ENCODE peak calls at places on chromosomes 16 and 17, in eight cellular contexts. One of them, this sample, is unnamed.

GRCh38 chr17:67372751-67373150 is 4.3 kb upstream of the PITPNC1 start:
- DNase-seq in right atrium auricular region: no peak
- DNase-seq in astrocyte of the spinal cord: no peak
- DNase-seq in cardiac fibroblast: no peak
- DNase-seq in OCI-LY7: no peak
- DNase-seq in right lobe of liver: no peak
- DNase-seq in HFFc6: no peak
- DNase-seq in Calu3: no peak
- DNase-seq in this sample: no peak

GRCh38 chr16:57133101-57133500 is 40.7 kb downstream of the CPNE2 start:
- DNase-seq in right atrium auricular region: no peak
- DNase-seq in astrocyte of the spinal cord: no peak
- DNase-seq in cardiac fibroblast: no peak
- DNase-seq in OCI-LY7: no peak
- DNase-seq in right lobe of liver: no peak
- DNase-seq in HFFc6: no peak
- DNase-seq in Calu3: no peak
- DNase-seq in this sample: no peak

GRCh38 chr17:7855643-7856080 is 796 bp downstream of the TMEM88 start:
- DNase-seq in right atrium auricular region: no peak
- DNase-seq in astrocyte of the spinal cord: no peak
- DNase-seq in cardiac fibroblast: no peak
- DNase-seq in OCI-LY7: no peak
- DNase-seq in right lobe of liver: peak; percentile 44
- DNase-seq in HFFc6: no peak
- DNase-seq in Calu3: no peak
- DNase-seq in this sample: no peak

GRCh38 chr17:64016248-64016784 is 4.1 kb downstream of the ICAM2 start:
- DNase-seq in right atrium auricular region: no peak
- DNase-seq in astrocyte of the spinal cord: no peak
- DNase-seq in cardiac fibroblast: no peak
- DNase-seq in OCI-LY7: peak; percentile 49
- DNase-seq in right lobe of liver: no peak
- DNase-seq in HFFc6: no peak
- DNase-seq in Calu3: no peak
- DNase-seq in this sample: no peak

GRCh38 chr16:4133897-4134372 is 17.7 kb upstream of the ADCY9 start:
- DNase-seq in right atrium auricular region: no peak
- DNase-seq in astrocyte of the spinal cord: no peak
- DNase-seq in cardiac fibroblast: no peak
- DNase-seq in OCI-LY7: no peak
- DNase-seq in right lobe of liver: no peak
- DNase-seq in HFFc6: no peak
- DNase-seq in Calu3: no peak
- DNase-seq in this sample: no peak

GRCh38 chr17:30996481-30996880 is 25.6 kb downstream of the RNF135 start:
- DNase-seq in right atrium auricular region: no peak
- DNase-seq in astrocyte of the spinal cord: no peak
- DNase-seq in cardiac fibroblast: no peak
- DNase-seq in OCI-LY7: no peak
- DNase-seq in right lobe of liver: no peak
- DNase-seq in HFFc6: no peak
- DNase-seq in Calu3: no peak
- DNase-seq in this sample: no peak

GRCh38 chr17:47373002-47373401 is 49.2 kb downstream of the EFCAB13 start:
- DNase-seq in right atrium auricular region: no peak
- DNase-seq in astrocyte of the spinal cord: no peak
- DNase-seq in cardiac fibroblast: no peak
- DNase-seq in OCI-LY7: no peak
- DNase-seq in right lobe of liver: no peak
- DNase-seq in HFFc6: no peak
- DNase-seq in Calu3: no peak
- DNase-seq in this sample: no peak

GRCh38 chr17:59375858-59376257 is 44.4 kb downstream of the YPEL2 start:
- DNase-seq in right atrium auricular region: no peak
- DNase-seq in astrocyte of the spinal cord: no peak
- DNase-seq in cardiac fibroblast: no peak
- DNase-seq in OCI-LY7: peak; percentile 30
- DNase-seq in right lobe of liver: no peak
- DNase-seq in HFFc6: no peak
- DNase-seq in Calu3: no peak
- DNase-seq in this sample: no peak

GRCh38 chr17:41956522-41956921 is 10.1 kb upstream of the CNP start:
- DNase-seq in right atrium auricular region: no peak
- DNase-seq in astrocyte of the spinal cord: no peak
- DNase-seq in cardiac fibroblast: no peak
- DNase-seq in OCI-LY7: no peak
- DNase-seq in right lobe of liver: no peak
- DNase-seq in HFFc6: no peak
- DNase-seq in Calu3: no peak
- DNase-seq in this sample: no peak

GRCh38 chr16:67311607-67312449 is 14.7 kb downstream of the KCTD19 start:
- DNase-seq in right atrium auricular region: peak; percentile 84
- DNase-seq in astrocyte of the spinal cord: peak; percentile 99
- DNase-seq in cardiac fibroblast: peak; percentile 97
- DNase-seq in OCI-LY7: no peak
- DNase-seq in right lobe of liver: no peak
- DNase-seq in HFFc6: peak; percentile 100
- DNase-seq in Calu3: no peak
- DNase-seq in this sample: no peak

GRCh38 chr17:48878920-48879898 is 13.4 kb upstream of the ATP5MC1 start:
- DNase-seq in right atrium auricular region: no peak
- DNase-seq in astrocyte of the spinal cord: peak; percentile 67
- DNase-seq in cardiac fibroblast: peak; percentile 79
- DNase-seq in OCI-LY7: peak; percentile 76
- DNase-seq in right lobe of liver: no peak
- DNase-seq in HFFc6: peak; percentile 35
- DNase-seq in Calu3: peak; percentile 77
- DNase-seq in this sample: no peak

GRCh38 chr17:67466251-67466650 is 89.2 kb downstream of the PITPNC1 start:
- DNase-seq in right atrium auricular region: no peak
- DNase-seq in astrocyte of the spinal cord: no peak
- DNase-seq in cardiac fibroblast: no peak
- DNase-seq in OCI-LY7: peak; percentile 55
- DNase-seq in right lobe of liver: no peak
- DNase-seq in HFFc6: no peak
- DNase-seq in Calu3: no peak
- DNase-seq in this sample: no peak

GRCh38 chr16:68658258-68658973 is 13.3 kb downstream of the CDH3 start:
- DNase-seq in right atrium auricular region: no peak
- DNase-seq in astrocyte of the spinal cord: peak; percentile 64
- DNase-seq in cardiac fibroblast: peak; percentile 51
- DNase-seq in OCI-LY7: no peak
- DNase-seq in right lobe of liver: no peak
- DNase-seq in HFFc6: peak; percentile 93
- DNase-seq in Calu3: peak; percentile 46
- DNase-seq in this sample: no peak

DNA sequence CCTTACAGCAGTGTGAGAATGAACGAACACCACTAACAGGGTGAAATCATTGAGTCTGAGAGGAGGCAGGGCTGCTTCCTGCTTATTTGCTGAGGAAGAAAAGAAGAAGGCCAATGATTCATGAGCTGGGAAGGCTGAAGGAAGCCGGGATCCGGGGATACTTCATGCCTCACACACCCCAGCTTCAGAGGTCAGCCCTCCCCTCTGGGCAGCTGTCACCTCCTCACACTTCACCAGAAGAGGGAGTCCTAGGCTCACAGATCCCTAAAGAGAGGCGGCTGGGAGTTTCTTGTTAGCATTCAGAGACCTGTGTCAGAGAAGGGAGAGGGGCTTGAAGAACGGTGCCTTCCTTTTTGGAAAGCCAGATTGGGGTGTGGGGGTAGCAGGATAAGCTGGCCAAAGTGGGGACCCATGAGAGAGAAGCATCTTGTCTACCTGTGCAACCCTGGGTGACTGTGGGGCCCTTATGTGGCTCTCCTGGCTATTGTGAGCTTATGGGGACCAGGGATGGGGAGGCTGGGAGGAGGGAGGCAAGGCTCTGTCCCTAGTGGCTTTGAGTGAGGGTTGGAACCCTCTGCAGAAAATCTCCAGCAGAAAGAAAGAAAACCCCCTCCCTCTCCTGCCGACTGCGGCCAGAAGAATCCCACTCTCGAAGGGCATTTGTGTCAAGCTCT is 94.6 kb downstream of the RGS9 start:
- DNase-seq in right atrium auricular region: no peak
- DNase-seq in astrocyte of the spinal cord: peak; percentile 80
- DNase-seq in cardiac fibroblast: peak; percentile 87
- DNase-seq in OCI-LY7: peak; percentile 71
- DNase-seq in right lobe of liver: no peak
- DNase-seq in HFFc6: peak; percentile 90
- DNase-seq in Calu3: peak; percentile 50
- DNase-seq in this sample: peak; percentile 87
- TF ChIP-seq CTCF in right atrium auricular region: no peak
- TF ChIP-seq CTCF in astrocyte of the spinal cord: peak; percentile 83
- TF ChIP-seq CTCF in cardiac fibroblast: peak; percentile 85
- TF ChIP-seq CTCF in OCI-LY7: peak; percentile 85
- TF ChIP-seq CTCF in right lobe of liver: peak; percentile 54
- TF ChIP-seq CTCF in HFFc6: peak; percentile 82
- TF ChIP-seq CTCF in Calu3: peak; percentile 26
- TF ChIP-seq CTCF in this sample: peak; percentile 88

GRCh38 chr16:7405166-7405565 is 72.5 kb downstream of the RBFOX1 start:
- DNase-seq in right atrium auricular region: no peak
- DNase-seq in astrocyte of the spinal cord: no peak
- DNase-seq in cardiac fibroblast: no peak
- DNase-seq in OCI-LY7: no peak
- DNase-seq in right lobe of liver: no peak
- DNase-seq in HFFc6: no peak
- DNase-seq in Calu3: no peak
- DNase-seq in this sample: no peak
- TF ChIP-seq CTCF in right atrium auricular region: peak; percentile 23
- TF ChIP-seq CTCF in astrocyte of the spinal cord: peak; percentile 29
- TF ChIP-seq CTCF in cardiac fibroblast: no peak
- TF ChIP-seq CTCF in OCI-LY7: no peak
- TF ChIP-seq CTCF in right lobe of liver: no peak
- TF ChIP-seq CTCF in HFFc6: no peak
- TF ChIP-seq CTCF in Calu3: no peak
- TF ChIP-seq CTCF in this sample: no peak

GRCh38 chr17:17107891-17108680 is 65.8 kb downstream of the MPRIP start:
- DNase-seq in right atrium auricular region: no peak
- DNase-seq in astrocyte of the spinal cord: no peak
- DNase-seq in cardiac fibroblast: no peak
- DNase-seq in OCI-LY7: no peak
- DNase-seq in right lobe of liver: no peak
- DNase-seq in HFFc6: no peak
- DNase-seq in Calu3: peak; percentile 17
- DNase-seq in this sample: no peak

GRCh38 chr17:17109896-17110295 is 67.6 kb downstream of the MPRIP start:
- DNase-seq in right atrium auricular region: no peak
- DNase-seq in astrocyte of the spinal cord: no peak
- DNase-seq in cardiac fibroblast: no peak
- DNase-seq in OCI-LY7: no peak
- DNase-seq in right lobe of liver: no peak
- DNase-seq in HFFc6: no peak
- DNase-seq in Calu3: peak; percentile 40
- DNase-seq in this sample: no peak

GRCh38 chr17:17108681-17109049 is 66.4 kb downstream of the MPRIP start:
- DNase-seq in right atrium auricular region: no peak
- DNase-seq in astrocyte of the spinal cord: no peak
- DNase-seq in cardiac fibroblast: peak; percentile 33
- DNase-seq in OCI-LY7: no peak
- DNase-seq in right lobe of liver: no peak
- DNase-seq in HFFc6: no peak
- DNase-seq in Calu3: no peak
- DNase-seq in this sample: no peak

GRCh38 chr17:17110520-17110919 is 68.3 kb downstream of the MPRIP start:
- DNase-seq in right atrium auricular region: no peak
- DNase-seq in astrocyte of the spinal cord: no peak
- DNase-seq in cardiac fibroblast: no peak
- DNase-seq in OCI-LY7: no peak
- DNase-seq in right lobe of liver: no peak
- DNase-seq in HFFc6: no peak
- DNase-seq in Calu3: no peak
- DNase-seq in this sample: no peak

DNA sequence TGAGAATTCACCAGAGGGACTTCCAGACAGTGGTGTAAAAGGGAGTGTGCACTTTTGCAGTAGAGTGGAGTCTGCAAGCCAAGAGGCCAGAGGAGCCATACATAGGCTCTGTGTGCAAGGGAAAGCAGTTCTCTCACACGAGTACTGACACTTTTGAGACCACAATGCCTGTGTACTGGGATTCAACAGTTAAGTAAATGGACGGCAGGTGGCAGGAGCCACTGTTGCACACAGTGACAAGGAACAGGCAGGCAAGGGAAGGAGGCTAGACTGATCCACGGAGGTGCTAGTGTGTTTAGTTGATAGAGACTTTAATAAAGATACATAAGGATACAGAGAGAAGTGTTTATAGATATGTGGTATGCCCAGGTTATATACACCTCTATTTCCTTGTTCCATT is 67.0 kb downstream of the MPRIP start:
- DNase-seq in right atrium auricular region: no peak
- DNase-seq in astrocyte of the spinal cord: no peak
- DNase-seq in cardiac fibroblast: no peak
- DNase-seq in OCI-LY7: peak; percentile 21
- DNase-seq in right lobe of liver: no peak
- DNase-seq in HFFc6: no peak
- DNase-seq in Calu3: no peak
- DNase-seq in this sample: no peak
- TF ChIP-seq CTCF in right atrium auricular region: no peak
- TF ChIP-seq CTCF in astrocyte of the spinal cord: no peak
- TF ChIP-seq CTCF in cardiac fibroblast: no peak
- TF ChIP-seq CTCF in OCI-LY7: peak; percentile 33
- TF ChIP-seq CTCF in right lobe of liver: no peak
- TF ChIP-seq CTCF in HFFc6: peak; percentile 1
- TF ChIP-seq CTCF in Calu3: no peak
- TF ChIP-seq CTCF in this sample: no peak

DNA sequence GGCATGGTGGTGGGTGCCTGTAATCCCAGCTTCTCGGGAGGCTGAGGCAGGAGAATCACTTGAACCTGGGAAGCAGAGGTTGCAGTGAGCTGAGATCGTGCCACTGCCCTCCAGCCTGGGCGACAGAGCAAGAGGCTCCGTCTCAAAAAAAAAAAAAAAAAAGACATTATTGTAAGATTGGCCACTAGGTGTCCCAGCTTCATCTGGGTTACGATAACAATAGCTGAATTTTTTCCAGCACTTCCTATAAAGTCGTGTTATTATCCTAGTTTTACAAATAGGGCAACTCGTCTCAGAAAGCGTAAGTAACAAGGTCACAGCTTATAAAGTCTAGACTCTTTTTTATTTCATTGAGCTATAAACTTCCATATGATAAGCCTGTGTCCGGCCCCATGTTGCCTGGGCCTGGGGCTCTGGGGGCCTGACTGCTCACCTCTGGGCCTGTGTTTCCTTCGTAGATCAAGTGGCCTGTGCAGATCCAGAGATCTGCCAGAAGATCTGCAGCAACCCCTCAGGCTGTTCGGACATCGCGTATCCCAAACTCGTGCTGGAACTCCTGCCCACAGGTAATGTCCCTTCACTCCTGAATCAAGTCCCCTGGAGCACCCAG is 60.5 kb downstream of the SLC5A11 start:
- DNase-seq in right atrium auricular region: no peak
- DNase-seq in astrocyte of the spinal cord: peak; percentile 36
- DNase-seq in cardiac fibroblast: peak; percentile 51
- DNase-seq in OCI-LY7: peak; percentile 41
- DNase-seq in right lobe of liver: no peak
- DNase-seq in HFFc6: peak; percentile 4
- DNase-seq in Calu3: no peak
- DNase-seq in this sample: no peak
- TF ChIP-seq CTCF in right atrium auricular region: peak; percentile 39
- TF ChIP-seq CTCF in astrocyte of the spinal cord: peak; percentile 39
- TF ChIP-seq CTCF in cardiac fibroblast: peak; percentile 40
- TF ChIP-seq CTCF in OCI-LY7: peak; percentile 77
- TF ChIP-seq CTCF in right lobe of liver: peak; percentile 41
- TF ChIP-seq CTCF in HFFc6: peak; percentile 84
- TF ChIP-seq CTCF in Calu3: peak; percentile 33
- TF ChIP-seq CTCF in this sample: peak; percentile 59

This sample was measured in osteocyte.